ENCODE peak calls at places on chromosomes 1 and 21, in ten cellular contexts. W is bronchial epithelial cell, R is A549, Y is tibial artery, S is dorsolateral prefrontal cortex, E is GM23248, Q is keratinocyte, I is sigmoid colon, T is Peyer's patch, K is choroid plexus epithelial cell. O is an unnamed sample.

GRCh38 chr1:33176362-33176850 is 5.4 kb downstream of the TRIM62 start:
- DNase-seq in W (no peak), R (no peak), Y (no peak), S (no peak), E (peak; percentile 79), Q (peak; percentile 46), I (no peak), T (no peak), K (peak; percentile 86), O (peak; percentile 91)

GRCh38 chr21:31426235-31426797 is 82.3 kb upstream of the TIAM1 start:
- DNase-seq in W (no peak), R (no peak), Y (no peak), S (no peak), E (peak; percentile 48), Q (no peak), I (no peak), T (no peak), K (peak; percentile 68), O (no peak)

GRCh38 chr1:29488086-29488793 is 251.9 kb downstream of the PTPRU start:
- DNase-seq in W (no peak), R (no peak), Y (no peak), S (no peak), E (no peak), Q (no peak), I (no peak), T (no peak), K (no peak), O (no peak)

GRCh38 chr1:115717541-115717940 is 51.0 kb downstream of the CASQ2 start:
- DNase-seq in W (peak; percentile 28), R (no peak), Y (peak; percentile 55), S (peak; percentile 42), E (peak; percentile 36), Q (no peak), I (peak; percentile 71), T (no peak), K (peak; percentile 77), O (no peak)

GRCh38 chr1:197865809-197866208 is 36.6 kb upstream of the C1orf53 start:
- DNase-seq in W (no peak), R (no peak), Y (no peak), S (no peak), E (no peak), Q (no peak), I (no peak), T (no peak), K (no peak), O (no peak)

GRCh38 chr1:214427871-214428277 is 123.5 kb downstream of the PTPN14 start:
- DNase-seq in W (peak; percentile 99), R (no peak), Y (no peak), S (no peak), E (peak; percentile 89), Q (peak; percentile 87), I (no peak), T (no peak), K (peak; percentile 93), O (peak; percentile 68)

GRCh38 chr1:236030572-236030971 is 34.3 kb downstream of the NID1 start:
- DNase-seq in W (no peak), R (no peak), Y (no peak), S (no peak), E (no peak), Q (no peak), I (no peak), T (no peak), K (no peak), O (no peak)

GRCh38 chr1:234756066-234756783 is 146.2 kb upstream of the IRF2BP2 start:
- DNase-seq in W (no peak), R (no peak), Y (no peak), S (no peak), E (no peak), Q (no peak), I (no peak), T (no peak), K (peak; percentile 31), O (no peak)

GRCh38 chr1:156128749-156129682 is 14.5 kb downstream of the LMNA start:
- DNase-seq in W (no peak), R (no peak), Y (peak; percentile 70), S (no peak), E (peak; percentile 81), Q (no peak), I (peak; percentile 91), T (peak; percentile 43), K (peak; percentile 80), O (no peak)

GRCh38 chr1:156130578-156130942 is 16.0 kb downstream of the LMNA start:
- DNase-seq in W (no peak), R (no peak), Y (no peak), S (no peak), E (no peak), Q (no peak), I (no peak), T (no peak), K (no peak), O (no peak)

GRCh38 chr1:156126043-156126700 is 11.7 kb downstream of the LMNA start:
- DNase-seq in W (peak; percentile 93), R (peak; percentile 72), Y (peak; percentile 94), S (peak; percentile 65), E (peak; percentile 98), Q (peak; percentile 90), I (peak; percentile 96), T (peak; percentile 80), K (peak; percentile 92), O (peak; percentile 94)

GRCh38 chr1:156126701-156127534 is 12.4 kb downstream of the LMNA start:
- DNase-seq in W (peak; percentile 69), R (no peak), Y (peak; percentile 63), S (no peak), E (peak; percentile 98), Q (no peak), I (peak; percentile 84), T (peak; percentile 57), K (peak; percentile 86), O (peak; percentile 90)

DNA sequence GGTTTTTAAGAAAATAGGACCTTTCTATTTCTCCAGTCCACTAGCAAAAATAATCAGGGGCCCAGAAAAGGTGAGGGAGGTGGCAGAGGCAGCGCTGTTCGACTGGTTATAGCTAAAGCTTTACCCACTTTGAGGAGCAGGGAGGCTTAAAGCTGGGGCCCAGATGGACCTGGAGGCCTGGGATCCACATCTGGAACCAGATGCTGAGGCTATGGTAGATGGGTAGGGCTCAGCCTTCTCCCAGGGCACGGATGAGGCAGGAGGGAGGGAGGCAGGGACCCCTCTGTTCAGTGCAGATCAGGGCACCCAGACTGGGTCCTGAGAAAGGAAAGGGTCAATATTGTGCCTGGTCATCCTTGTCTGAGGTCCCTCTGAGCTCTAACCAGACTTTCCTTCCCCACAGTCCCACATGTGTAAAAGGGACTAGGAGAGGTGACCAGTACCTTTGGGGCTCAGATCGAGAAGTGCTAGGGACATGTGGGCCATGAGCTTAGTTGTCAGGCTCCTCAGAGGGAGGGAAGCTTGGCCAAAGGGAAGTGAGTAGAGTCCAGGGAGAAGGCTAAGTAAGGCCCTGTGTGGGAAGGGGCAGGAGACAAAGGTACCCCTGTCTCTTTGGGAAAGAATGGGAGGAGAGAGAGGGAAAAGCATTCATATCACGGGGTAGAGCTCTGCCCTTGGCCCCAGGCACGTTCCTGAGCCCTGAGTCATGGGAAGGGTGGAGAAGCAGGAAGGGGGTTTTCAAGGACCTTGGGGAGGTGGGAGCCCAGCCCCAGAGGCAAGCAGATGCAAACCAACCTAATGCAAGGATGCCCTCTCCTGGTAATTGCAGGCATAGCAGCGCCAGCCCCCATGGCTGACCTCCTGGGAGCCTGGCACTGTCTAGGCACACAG is 15.4 kb downstream of the LMNA start:
- DNase-seq in W (peak; percentile 93), R (peak; percentile 76), Y (peak; percentile 87), S (peak; percentile 70), E (peak; percentile 96), Q (peak; percentile 95), I (peak; percentile 95), T (peak; percentile 88), K (peak; percentile 96), O (peak; percentile 98)
- H3K4me3 ChIP-seq in W (no peak overlapping the region), R (no peak overlapping the region), Y (peak overlapping the region; percentile 25), S (no peak overlapping the region), E (peak overlapping the region; percentile 58), Q (no peak overlapping the region), I (no peak overlapping the region), T (peak overlapping the region; percentile 24), K (no peak overlapping the region), O (peak overlapping the region; percentile 23)

GRCh38 chr1:96281491-96281890 is 440.1 kb upstream of the PTBP2 start:
- DNase-seq in W (no peak), R (no peak), Y (no peak), S (no peak), E (peak; percentile 7), Q (no peak), I (no peak), T (no peak), K (peak; percentile 36), O (no peak)
- H3K4me3 ChIP-seq in W (no peak overlapping the region), R (no peak overlapping the region), Y (no peak overlapping the region), S (no peak overlapping the region), E (no peak overlapping the region), Q (no peak overlapping the region), I (no peak overlapping the region), T (no peak overlapping the region), K (no peak overlapping the region), O (no peak overlapping the region)

GRCh38 chr1:9061949-9062555 is 7.4 kb downstream of the SLC2A5 start:
- DNase-seq in W (no peak), R (no peak), Y (no peak), S (no peak), E (peak; percentile 32), Q (no peak), I (no peak), T (no peak), K (peak; percentile 55), O (no peak)

GRCh38 chr1:9066945-9067807 is 2.3 kb downstream of the SLC2A5 start:
- DNase-seq in W (peak; percentile 88), R (no peak), Y (peak; percentile 53), S (no peak), E (peak; percentile 95), Q (no peak), I (peak; percentile 82), T (no peak), K (peak; percentile 94), O (peak; percentile 99)

GRCh38 chr1:9068971-9069323 is 488 bp downstream of the SLC2A5 start:
- DNase-seq in W (peak; percentile 45), R (no peak), Y (no peak), S (no peak), E (peak; percentile 30), Q (no peak), I (no peak), T (no peak), K (no peak), O (peak; percentile 84)

GRCh38 chr1:9062846-9063245 is 6.6 kb downstream of the SLC2A5 start:
- DNase-seq in W (no peak), R (no peak), Y (no peak), S (no peak), E (no peak), Q (no peak), I (no peak), T (no peak), K (peak; percentile 63), O (no peak)

DNA sequence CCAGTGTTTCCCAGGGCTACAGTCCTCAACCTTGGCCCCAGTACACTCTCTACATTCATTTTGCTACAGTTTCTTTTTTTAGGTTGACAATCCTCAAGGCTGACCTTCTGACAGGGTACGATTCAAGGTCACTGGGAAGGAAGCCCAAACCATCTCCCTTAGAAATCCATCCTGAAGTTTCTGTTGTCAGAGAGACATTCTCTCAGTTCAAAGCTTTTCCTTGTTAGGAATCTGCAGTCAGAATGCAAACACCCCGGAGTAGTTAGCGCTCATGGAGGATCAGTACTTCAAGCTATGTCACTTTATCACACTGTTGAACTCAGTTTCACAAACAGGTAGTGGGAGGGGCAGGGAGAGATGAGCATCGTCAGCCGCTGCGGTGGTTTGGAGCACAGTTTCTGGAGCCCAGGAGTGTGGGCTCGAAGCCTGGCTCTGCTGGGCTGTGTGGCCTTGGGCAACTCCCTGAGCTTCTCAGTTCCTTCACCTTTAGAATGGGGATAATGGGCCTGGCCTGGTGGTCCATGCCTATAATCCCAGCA is 4.2 kb downstream of the SLC2A5 start:
- DNase-seq in W (no peak), R (no peak), Y (no peak), S (no peak), E (no peak), Q (no peak), I (no peak), T (no peak), K (no peak), O (no peak)
- H3K4me3 ChIP-seq in W (no peak overlapping the region), R (no peak overlapping the region), Y (no peak overlapping the region), S (no peak overlapping the region), E (no peak overlapping the region), Q (no peak overlapping the region), I (no peak overlapping the region), T (peak overlapping the region; percentile 56), K (no peak overlapping the region), O (no peak overlapping the region)

DNA sequence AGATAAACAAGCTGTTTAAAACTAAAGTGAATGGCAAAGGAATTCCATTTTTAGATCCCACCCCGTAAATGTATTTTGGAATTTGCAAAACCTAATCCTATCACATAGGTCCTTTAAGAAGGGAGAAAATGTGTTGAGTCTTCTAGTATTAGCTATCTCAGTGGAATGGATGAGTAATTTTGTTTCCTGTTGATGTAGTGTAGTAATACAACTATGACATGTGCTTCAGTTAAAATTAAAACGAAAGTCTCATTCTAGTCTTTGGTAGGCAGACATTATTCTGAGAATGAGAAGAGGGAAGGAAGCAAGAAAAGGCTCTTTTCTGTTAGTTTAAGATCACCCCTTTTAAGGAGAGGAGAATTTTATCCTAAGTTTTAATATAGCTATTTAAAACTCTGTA is 265.9 kb upstream of the C1orf105 start:
- DNase-seq in W (peak; percentile 90), R (peak; percentile 13), Y (no peak), S (no peak), E (peak; percentile 89), Q (no peak), I (no peak), T (no peak), K (peak; percentile 89), O (no peak)
- H3K4me3 ChIP-seq in W (no peak overlapping the region), R (no peak overlapping the region), Y (no peak overlapping the region), S (no peak overlapping the region), E (peak overlapping the region; percentile 66), Q (no peak overlapping the region), I (no peak overlapping the region), T (no peak overlapping the region), K (no peak overlapping the region), O (peak overlapping the region; percentile 14)

O was measured in osteoblast.